ENCODE peak calls at places on chromosomes 11 and 22, in six cellular contexts. One of them, this sample, is unnamed.

GRCh38 chr11:119783466-119784400 is 54.7 kb upstream of the NECTIN1 start:
- DNase-seq in nephron progenitor cell: no peak
- DNase-seq in NCI-H1694: no peak
- DNase-seq in stimulated activated CD8-positive, alpha-beta memory T cell treated with anti-CD3 and anti-CD28 coated beads, Interleukin-15, amount 100 ng/mL, for 4 hours: no peak
- DNase-seq in EL: no peak
- DNase-seq in glutamatergic neuron: no peak
- DNase-seq in this sample: no peak

GRCh38 chr11:1750481-1750839 is at the start of gene IFITM10:
- DNase-seq in nephron progenitor cell: no peak
- DNase-seq in NCI-H1694: no peak
- DNase-seq in stimulated activated CD8-positive, alpha-beta memory T cell treated with anti-CD3 and anti-CD28 coated beads, Interleukin-15, amount 100 ng/mL, for 4 hours: no peak
- DNase-seq in EL: no peak
- DNase-seq in glutamatergic neuron: no peak
- DNase-seq in this sample: peak; percentile 65

GRCh38 chr11:65663634-65664200 is 1.0 kb upstream of the RELA start:
- DNase-seq in nephron progenitor cell: peak; percentile 44
- DNase-seq in NCI-H1694: no peak
- DNase-seq in stimulated activated CD8-positive, alpha-beta memory T cell treated with anti-CD3 and anti-CD28 coated beads, Interleukin-15, amount 100 ng/mL, for 4 hours: peak; percentile 37
- DNase-seq in EL: peak; percentile 55
- DNase-seq in glutamatergic neuron: no peak
- DNase-seq in this sample: peak; percentile 56

GRCh38 chr11:2558861-2559526 is 114.2 kb downstream of the KCNQ1 start:
- DNase-seq in nephron progenitor cell: no peak
- DNase-seq in NCI-H1694: no peak
- DNase-seq in stimulated activated CD8-positive, alpha-beta memory T cell treated with anti-CD3 and anti-CD28 coated beads, Interleukin-15, amount 100 ng/mL, for 4 hours: no peak
- DNase-seq in EL: no peak
- DNase-seq in glutamatergic neuron: peak; percentile 23
- DNase-seq in this sample: no peak

GRCh38 chr11:3796346-3796745 is 1.0 kb downstream of the NUP98 start:
- DNase-seq in nephron progenitor cell: no peak
- DNase-seq in NCI-H1694: no peak
- DNase-seq in stimulated activated CD8-positive, alpha-beta memory T cell treated with anti-CD3 and anti-CD28 coated beads, Interleukin-15, amount 100 ng/mL, for 4 hours: no peak
- DNase-seq in EL: no peak
- DNase-seq in glutamatergic neuron: no peak
- DNase-seq in this sample: no peak

GRCh38 chr22:49453816-49454215 is 373.9 kb downstream of the BRD1 start:
- DNase-seq in nephron progenitor cell: no peak
- DNase-seq in NCI-H1694: no peak
- DNase-seq in stimulated activated CD8-positive, alpha-beta memory T cell treated with anti-CD3 and anti-CD28 coated beads, Interleukin-15, amount 100 ng/mL, for 4 hours: no peak
- DNase-seq in EL: no peak
- DNase-seq in glutamatergic neuron: no peak
- DNase-seq in this sample: no peak

GRCh38 chr11:431921-432320 is 9.9 kb downstream of the ANO9 start:
- DNase-seq in nephron progenitor cell: no peak
- DNase-seq in NCI-H1694: no peak
- DNase-seq in stimulated activated CD8-positive, alpha-beta memory T cell treated with anti-CD3 and anti-CD28 coated beads, Interleukin-15, amount 100 ng/mL, for 4 hours: no peak
- DNase-seq in EL: no peak
- DNase-seq in glutamatergic neuron: no peak
- DNase-seq in this sample: no peak

GRCh38 chr22:32706149-32706548 is 95.4 kb upstream of the TIMP3 start:
- DNase-seq in nephron progenitor cell: no peak
- DNase-seq in NCI-H1694: no peak
- DNase-seq in stimulated activated CD8-positive, alpha-beta memory T cell treated with anti-CD3 and anti-CD28 coated beads, Interleukin-15, amount 100 ng/mL, for 4 hours: no peak
- DNase-seq in EL: no peak
- DNase-seq in glutamatergic neuron: no peak
- DNase-seq in this sample: no peak

GRCh38 chr11:1922411-1923113 is 3.1 kb downstream of the TNNT3 start:
- DNase-seq in nephron progenitor cell: no peak
- DNase-seq in NCI-H1694: no peak
- DNase-seq in stimulated activated CD8-positive, alpha-beta memory T cell treated with anti-CD3 and anti-CD28 coated beads, Interleukin-15, amount 100 ng/mL, for 4 hours: no peak
- DNase-seq in EL: no peak
- DNase-seq in glutamatergic neuron: no peak
- DNase-seq in this sample: no peak

GRCh38 chr11:68324695-68325094 is 12.3 kb downstream of the LRP5 start:
- DNase-seq in nephron progenitor cell: no peak
- DNase-seq in NCI-H1694: no peak
- DNase-seq in stimulated activated CD8-positive, alpha-beta memory T cell treated with anti-CD3 and anti-CD28 coated beads, Interleukin-15, amount 100 ng/mL, for 4 hours: no peak
- DNase-seq in EL: no peak
- DNase-seq in glutamatergic neuron: no peak
- DNase-seq in this sample: no peak

GRCh38 chr11:57349491-57350274 is 11.5 kb downstream of the P2RX3 start:
- DNase-seq in nephron progenitor cell: peak; percentile 92
- DNase-seq in NCI-H1694: no peak
- DNase-seq in stimulated activated CD8-positive, alpha-beta memory T cell treated with anti-CD3 and anti-CD28 coated beads, Interleukin-15, amount 100 ng/mL, for 4 hours: peak; percentile 26
- DNase-seq in EL: peak; percentile 48
- DNase-seq in glutamatergic neuron: peak; percentile 91
- DNase-seq in this sample: peak; percentile 65

GRCh38 chr22:19873138-19873959 is 18.7 kb upstream of the GNB1L start:
- DNase-seq in nephron progenitor cell: no peak
- DNase-seq in NCI-H1694: no peak
- DNase-seq in stimulated activated CD8-positive, alpha-beta memory T cell treated with anti-CD3 and anti-CD28 coated beads, Interleukin-15, amount 100 ng/mL, for 4 hours: no peak
- DNase-seq in EL: no peak
- DNase-seq in glutamatergic neuron: peak; percentile 7
- DNase-seq in this sample: no peak

GRCh38 chr11:61797263-61797944 is 4.7 kb downstream of the FEN1 start:
- DNase-seq in nephron progenitor cell: peak; percentile 71
- DNase-seq in NCI-H1694: peak; percentile 64
- DNase-seq in stimulated activated CD8-positive, alpha-beta memory T cell treated with anti-CD3 and anti-CD28 coated beads, Interleukin-15, amount 100 ng/mL, for 4 hours: peak; percentile 46
- DNase-seq in EL: peak; percentile 83
- DNase-seq in glutamatergic neuron: peak; percentile 77
- DNase-seq in this sample: peak; percentile 79

GRCh38 chr11:77142091-77142975 is 14.3 kb downstream of the MYO7A start:
- DNase-seq in nephron progenitor cell: no peak
- DNase-seq in NCI-H1694: no peak
- DNase-seq in stimulated activated CD8-positive, alpha-beta memory T cell treated with anti-CD3 and anti-CD28 coated beads, Interleukin-15, amount 100 ng/mL, for 4 hours: no peak
- DNase-seq in EL: no peak
- DNase-seq in glutamatergic neuron: no peak
- DNase-seq in this sample: no peak

This sample was measured in AG08395.